ENCODE peak calls at places on chromosomes 6 and 20, in four cellular contexts. X is HCT116, A is K562, H is H1. N is an unnamed sample.

GRCh38 chr6:24899647-24900325 is 36.0 kb downstream of the RIPOR2 start:
- DNase-seq in X (no peak), A (no peak), H (no peak), N (no peak)

GRCh38 chr6:41671376-41671775 is 33.1 kb downstream of the MDFI start:
- DNase-seq in H (no peak), A (no peak), X (no peak), N (no peak)

GRCh38 chr20:43994486-43995100 is 79.9 kb downstream of the TOX2 start:
- DNase-seq in X (no peak), A (no peak), H (no peak), N (no peak)

GRCh38 chr6:6843057-6843627 is 254.6 kb downstream of the LY86 start:
- DNase-seq in H (no peak), X (no peak), A (no peak), N (no peak)

GRCh38 chr6:1240766-1241165 is 71.1 kb upstream of the FOXQ1 start:
- DNase-seq in H (no peak), X (no peak), A (no peak), N (no peak)

GRCh38 chr6:139150915-139151314 is 16.0 kb downstream of the HECA start:
- DNase-seq in A (no peak), H (no peak), X (no peak), N (no peak)

GRCh38 chr6:72421387-72421786 is 200.5 kb upstream of the KCNQ5 start:
- DNase-seq in A (no peak), X (no peak), H (no peak), N (no peak)

GRCh38 chr20:37251836-37252477 is 9.7 kb downstream of the GHRH start:
- DNase-seq in X (no peak), A (no peak), H (no peak), N (no peak)

GRCh38 chr6:84455630-84456029 is 228.2 kb upstream of the CEP162 start:
- DNase-seq in H (no peak), X (no peak), A (no peak), N (no peak)

GRCh38 chr6:139236105-139236504 is 55.7 kb downstream of the TXLNB start:
- DNase-seq in A (no peak), X (no peak), H (no peak), N (no peak)

GRCh38 chr6:53179961-53180651 is 31.5 kb upstream of the GCM1 start:
- DNase-seq in A (no peak), X (no peak), H (no peak), N (no peak)

GRCh38 chr6:122061855-122062254 is 337.6 kb upstream of the HSF2 start:
- DNase-seq in A (no peak), X (no peak), H (no peak), N (no peak)

GRCh38 chr6:27495386-27496135 is 22.7 kb upstream of the ZNF184 start:
- DNase-seq in A (peak), H (peak), X (peak), N (peak)

GRCh38 chr6:137165375-137166246 is 7.8 kb downstream of the IL22RA2 start:
- DNase-seq in A (peak), X (peak), H (no peak), N (peak)

GRCh38 chr20:58938541-58938940 is 42.5 kb upstream of the NELFCD start:
- DNase-seq in H (no peak), A (no peak), X (no peak), N (no peak)

GRCh38 chr20:33518071-33518470 is 28.2 kb downstream of the CBFA2T2 start:
- DNase-seq in X (no peak), A (no peak), H (peak), N (no peak)

GRCh38 chr6:122285292-122285913 is 114.0 kb upstream of the HSF2 start:
- DNase-seq in A (no peak), X (no peak), H (no peak), N (no peak)

GRCh38 chr6:105675715-105676397 is 273.0 kb upstream of the PREP start:
- DNase-seq in A (peak), X (peak), H (no peak), N (no peak)

GRCh38 chr6:3865463-3865862 is 16.3 kb downstream of the FAM50B start:
- DNase-seq in H (no peak), A (no peak), X (no peak), N (no peak)

GRCh38 chr6:15962449-15962764 is 166.5 kb upstream of the MYLIP start:
- DNase-seq in A (no peak), X (no peak), H (no peak), N (no peak)

GRCh38 chr20:14491436-14491835 is 154.0 kb upstream of the FLRT3 start:
- DNase-seq in H (no peak), A (no peak), X (no peak), N (no peak)

GRCh38 chr6:7414811-7415210 is 25.2 kb downstream of the RIOK1 start:
- DNase-seq in A (no peak), X (no peak), H (no peak), N (no peak)

GRCh38 chr6:16227048-16227562 is 11.3 kb upstream of the GMPR start:
- DNase-seq in X (no peak), H (no peak), A (no peak), N (no peak)

GRCh38 chr6:25635886-25636317 is 16.1 kb upstream of the SCGN start:
- DNase-seq in A (no peak), X (no peak), H (no peak), N (no peak)

GRCh38 chr6:143872211-143872610 is 7.9 kb downstream of the ZC2HC1B start:
- DNase-seq in H (no peak), A (no peak), X (no peak), N (peak)

GRCh38 chr6:26205161-26205624 is 118.0 kb downstream of the HFE start:
- DNase-seq in A (peak), X (peak), H (no peak), N (no peak)

GRCh38 chr20:51640743-51641142 is 98.2 kb upstream of the NFATC2 start:
- DNase-seq in A (no peak), H (no peak), X (no peak), N (no peak)

GRCh38 chr20:11976966-11977365 is 59.3 kb downstream of the BTBD3 start:
- DNase-seq in X (no peak), H (no peak), A (no peak), N (no peak)

GRCh38 chr6:119147101-119148053 is 68.9 kb upstream of the FAM184A start:
- DNase-seq in A (peak), H (no peak), X (peak), N (peak)

GRCh38 chr20:41560971-41561370 is 57.2 kb downstream of the CHD6 start:
- DNase-seq in A (no peak), H (no peak), X (no peak), N (no peak)

GRCh38 chr6:127938701-127939100 is 37.8 kb upstream of the THEMIS start:
- DNase-seq in A (no peak), X (peak), H (no peak), N (no peak)
- TF ChIP-seq SIN3A in A (no peak), X (no peak), H (no peak), N (no peak)

DNA sequence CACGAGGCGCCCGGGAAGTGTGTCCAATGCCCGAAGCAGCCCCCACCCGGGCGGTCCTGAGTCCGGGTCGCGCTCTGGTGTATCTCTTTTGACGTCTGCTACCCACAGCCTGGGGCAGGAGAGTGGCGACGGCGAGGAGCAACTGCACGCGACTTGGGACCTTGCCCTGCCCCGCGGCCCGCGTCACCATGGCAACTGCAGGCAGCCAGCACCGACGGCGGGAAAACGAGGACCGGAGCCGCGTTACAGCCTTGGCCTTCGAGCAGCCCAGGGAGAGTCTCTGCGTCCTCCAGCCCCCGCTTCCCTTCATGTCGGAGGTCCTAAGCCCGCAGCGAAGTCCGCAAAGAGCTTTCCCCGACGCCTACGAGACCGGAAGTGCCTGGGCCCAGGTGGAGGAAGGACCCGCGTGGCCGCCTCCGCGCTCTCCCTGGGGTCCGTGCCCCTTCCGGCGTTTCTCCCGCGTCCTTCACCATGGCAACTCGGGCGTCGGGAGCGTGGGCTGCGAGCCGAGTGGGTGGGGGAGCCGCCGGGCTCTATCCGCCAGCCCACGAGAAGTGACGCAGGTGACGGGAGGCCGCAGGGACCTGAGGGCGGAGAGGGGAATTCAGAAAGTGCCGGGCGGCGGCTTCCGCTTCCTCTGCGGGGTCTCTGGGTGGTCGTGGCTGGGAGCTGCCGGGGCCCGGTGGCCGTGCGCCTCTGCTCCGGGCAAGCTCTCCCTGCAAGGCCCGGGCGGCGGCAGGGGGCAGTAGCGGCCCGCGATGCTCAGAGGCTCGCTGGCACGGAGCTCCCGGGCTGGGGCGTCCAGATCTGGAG is 88.6 kb upstream of the TGM3 start:
- DNase-seq in X (peak), A (peak), H (peak), N (peak)
- TF ChIP-seq EZH2 in X (no peak), A (no peak), H (no peak), N (no peak)

GRCh38 chr20:53444386-53444785 is 149.3 kb downstream of the ZNF217 start:
- DNase-seq in X (no peak), A (no peak), H (no peak), N (no peak)
- TF ChIP-seq SIN3A in X (no peak), A (no peak), H (no peak), N (no peak)

GRCh38 chr6:30102701-30103629 is 9.9 kb downstream of the TRIM31 start:
- DNase-seq in X (peak), H (no peak), A (peak), N (peak)

GRCh38 chr6:30101939-30102700 is 10.8 kb downstream of the TRIM31 start:
- DNase-seq in A (peak), H (peak), X (peak), N (no peak)

GRCh38 chr6:30101423-30101938 is 11.4 kb downstream of the TRIM31 start:
- DNase-seq in X (no peak), A (no peak), H (no peak), N (no peak)

GRCh38 chr6:30100154-30100553 is 12.7 kb downstream of the TRIM31 start:
- DNase-seq in A (no peak), H (no peak), X (no peak), N (no peak)

GRCh38 chr6:30100585-30101422 is 12.1 kb downstream of the TRIM31 start:
- DNase-seq in A (peak), X (no peak), H (no peak), N (no peak)
- TF ChIP-seq EZH2 in A (no peak), X (no peak), H (peak), N (no peak)

GRCh38 chr6:73566954-73567591 is 46.2 kb upstream of the EEF1A1 start:
- DNase-seq in X (peak), A (no peak), H (no peak), N (no peak)
- TF ChIP-seq SIN3A in X (no peak), A (no peak), H (no peak), N (no peak)

GRCh38 chr20:49318091-49318429 is 40.2 kb upstream of the ZNFX1 start:
- DNase-seq in A (no peak), H (no peak), X (no peak), N (no peak)
- TF ChIP-seq EZH2 in A (no peak), H (no peak), X (no peak), N (no peak)

GRCh38 chr6:43274916-43275597 is 23.0 kb upstream of the SLC22A7 start:
- DNase-seq in H (no peak), A (no peak), X (no peak), N (no peak)
- TF ChIP-seq SIN3A in H (no peak), A (no peak), X (no peak), N (no peak)

DNA sequence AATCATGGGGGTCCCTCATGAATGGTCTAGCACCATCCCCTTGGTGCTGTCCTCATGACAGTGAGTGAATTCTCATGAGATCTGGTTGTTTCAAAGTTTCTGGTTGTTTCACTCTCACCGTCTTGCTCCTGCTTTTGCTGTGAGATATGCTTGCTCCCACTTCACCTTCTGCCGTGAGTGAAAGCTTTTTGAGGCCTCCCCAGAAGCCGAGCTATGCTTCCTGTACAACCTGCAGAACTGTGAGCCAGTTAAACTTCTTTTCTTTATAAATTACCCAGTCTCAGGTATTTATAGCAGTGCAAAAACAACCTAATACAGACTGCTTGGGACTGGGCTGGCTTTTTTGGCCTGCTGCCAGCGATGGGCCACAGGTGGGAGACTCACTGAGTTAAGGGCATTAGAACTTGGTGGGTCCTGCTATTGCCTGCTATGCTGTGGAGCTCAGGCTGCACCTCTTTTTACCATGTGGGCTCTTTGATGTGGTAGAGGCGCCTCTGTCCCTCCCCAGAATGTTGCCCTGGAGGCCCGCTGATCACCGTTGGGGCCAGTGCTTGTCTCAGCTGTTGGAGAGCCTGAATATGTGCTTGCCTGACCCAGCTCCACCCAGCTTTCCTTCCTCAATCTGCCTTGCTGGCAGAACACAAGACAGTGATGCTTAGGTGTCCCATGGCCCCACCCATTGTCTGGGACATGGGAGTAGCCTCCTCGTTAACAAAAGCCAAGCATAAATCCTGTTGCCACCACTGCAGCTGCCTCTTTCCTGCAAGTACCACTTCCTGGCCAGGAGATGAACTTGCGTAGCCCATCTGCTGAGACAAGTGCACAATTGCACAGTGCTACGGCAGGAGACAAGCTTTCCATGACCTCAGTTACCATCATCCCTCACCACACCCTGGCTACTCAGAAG is 47.1 kb downstream of the IGF2R start:
- DNase-seq in X (no peak), H (no peak), A (no peak), N (no peak)
- TF ChIP-seq EZH2 in X (no peak), H (no peak), A (no peak), N (no peak)

DNA sequence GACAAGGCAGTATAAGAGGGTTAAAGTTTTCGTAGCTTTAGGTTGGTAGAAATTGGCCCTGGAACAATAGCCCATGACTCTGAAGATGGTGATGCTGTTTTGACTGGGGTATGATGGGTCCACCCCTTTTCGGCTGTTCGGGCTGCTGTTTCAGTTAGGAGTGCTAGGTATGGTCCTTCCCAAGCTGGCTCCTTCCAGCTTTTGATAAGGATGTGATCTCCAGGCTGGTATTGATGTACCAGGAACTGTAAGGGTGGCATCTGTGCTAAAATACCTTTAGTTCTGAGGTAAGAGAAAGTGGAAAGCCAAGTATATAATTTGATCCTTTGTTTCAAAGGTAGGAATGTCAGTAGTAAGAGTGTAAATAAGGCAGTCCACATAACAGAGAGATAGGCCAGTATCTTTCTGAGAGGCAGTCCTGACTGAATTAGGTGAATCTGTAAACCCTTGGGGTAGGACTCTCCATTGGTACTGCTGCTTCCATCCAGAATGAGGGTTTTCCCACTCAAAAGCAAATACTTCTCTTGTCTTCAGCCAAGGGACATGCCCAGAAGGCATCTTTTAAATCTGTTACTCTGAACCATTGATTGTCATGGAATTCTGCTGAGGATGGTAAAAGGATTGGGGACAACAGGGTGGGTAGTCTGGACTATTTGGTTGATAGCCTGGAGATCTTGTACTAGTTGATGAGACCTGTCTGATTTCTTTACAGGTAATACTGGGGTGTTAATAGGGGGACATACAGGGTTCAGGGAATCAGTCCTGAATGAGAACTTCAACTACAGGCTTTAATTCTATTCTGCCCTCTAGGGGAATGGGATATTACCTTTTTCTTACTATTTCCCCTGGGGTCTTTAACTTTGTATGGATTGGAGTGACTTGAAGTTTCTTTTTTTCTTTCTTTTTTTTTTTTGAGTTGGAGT is 6.1 kb upstream of the ZNFX1 start:
- DNase-seq in A (peak), X (no peak), H (no peak), N (no peak)
- TF ChIP-seq SIN3A in A (no peak), X (peak), H (no peak), N (no peak)

DNA sequence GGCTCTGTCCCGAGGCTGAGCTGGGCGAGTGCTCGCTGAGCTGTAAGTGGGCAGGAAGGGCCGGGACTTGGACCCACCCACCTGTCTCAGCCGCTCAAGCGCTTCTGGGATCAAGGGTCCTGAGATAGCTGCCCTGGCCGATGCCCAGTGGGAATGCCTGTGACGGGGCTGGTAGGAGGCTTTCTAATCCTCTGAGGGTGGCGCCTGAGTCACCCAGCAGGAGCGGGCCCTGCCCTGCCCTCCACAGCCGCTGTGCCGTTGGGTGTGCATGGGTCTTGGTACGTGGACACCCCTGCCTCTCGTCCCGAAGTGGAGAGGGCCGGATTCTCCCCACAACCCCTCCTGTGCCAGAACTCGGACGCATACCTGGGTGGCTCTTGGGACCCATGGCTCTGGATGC is 43.1 kb upstream of the GATA5 start:
- DNase-seq in H (no peak), X (no peak), A (no peak), N (no peak)
- TF ChIP-seq EZH2 in H (no peak), X (no peak), A (no peak), N (no peak)